ENCODE peak calls at places on chromosomes 6 and 20, in seven cellular contexts. Y is heart left ventricle, L is psoas muscle, I is HepG2, U is Peyer's patch, Q is tibial nerve, V is fibroblast of lung. B is an unnamed sample.

GRCh38 chr20:63064745-63065711 is 58.3 kb upstream of the BHLHE23 start:
- DNase-seq in Y (no peak), L (no peak), I (no peak), U (peak; percentile 25), Q (no peak), V (no peak), B (peak; percentile 13)

GRCh38 chr20:15171016-15171415 is 833.6 kb upstream of the FLRT3 start:
- DNase-seq in Y (no peak), L (no peak), I (no peak), U (no peak), Q (no peak), V (no peak), B (no peak)

GRCh38 chr20:50163570-50164317 is 10.2 kb upstream of the PEDS1 start:
- DNase-seq in Y (no peak), L (peak; percentile 68), I (peak; percentile 47), U (no peak), Q (peak; percentile 54), V (peak; percentile 36), B (no peak)

GRCh38 chr20:51404297-51405060 is 138.0 kb downstream of the NFATC2 start:
- DNase-seq in Y (no peak), L (no peak), I (no peak), U (peak; percentile 94), Q (no peak), V (no peak), B (no peak)

GRCh38 chr6:163720460-163721235 is 306.1 kb downstream of the QKI start:
- DNase-seq in Y (no peak), L (no peak), I (no peak), U (no peak), Q (no peak), V (no peak), B (no peak)

GRCh38 chr6:43895656-43896055 is 125.6 kb downstream of the VEGFA start:
- DNase-seq in Y (no peak), L (no peak), I (no peak), U (no peak), Q (no peak), V (no peak), B (no peak)

GRCh38 chr20:32585011-32585518 is at the start of gene NOL4L:
- DNase-seq in Y (no peak), L (no peak), I (no peak), U (peak; percentile 54), Q (no peak), V (no peak), B (no peak)

GRCh38 chr6:73968358-73968757 is 272.4 kb downstream of the CD109 start:
- DNase-seq in Y (no peak), L (no peak), I (no peak), U (no peak), Q (no peak), V (peak; percentile 42), B (no peak)

GRCh38 chr6:136093835-136094234 is 156.3 kb downstream of the MTFR2 start:
- DNase-seq in Y (no peak), L (no peak), I (no peak), U (no peak), Q (no peak), V (no peak), B (no peak)

GRCh38 chr6:48141975-48142374 is 31.0 kb upstream of the PTCHD4 start:
- DNase-seq in Y (no peak), L (no peak), I (no peak), U (no peak), Q (no peak), V (no peak), B (no peak)

GRCh38 chr20:35738410-35739179 is 3.5 kb downstream of the RBM39 start:
- DNase-seq in Y (no peak), L (no peak), I (no peak), U (no peak), Q (no peak), V (no peak), B (no peak)

GRCh38 chr6:41560440-41561192 is 14.4 kb downstream of the FOXP4 start:
- DNase-seq in Y (peak; percentile 71), L (peak; percentile 59), I (no peak), U (peak; percentile 92), Q (no peak), V (no peak), B (peak; percentile 45)

GRCh38 chr6:41561386-41561785 is 15.2 kb downstream of the FOXP4 start:
- DNase-seq in Y (no peak), L (no peak), I (no peak), U (no peak), Q (no peak), V (no peak), B (no peak)

GRCh38 chr6:41561931-41562632 is 15.9 kb downstream of the FOXP4 start:
- DNase-seq in Y (no peak), L (no peak), I (no peak), U (no peak), Q (no peak), V (no peak), B (no peak)

GRCh38 chr6:41558033-41558807 is 12.0 kb downstream of the FOXP4 start:
- DNase-seq in Y (no peak), L (no peak), I (no peak), U (no peak), Q (no peak), V (no peak), B (no peak)

DNA sequence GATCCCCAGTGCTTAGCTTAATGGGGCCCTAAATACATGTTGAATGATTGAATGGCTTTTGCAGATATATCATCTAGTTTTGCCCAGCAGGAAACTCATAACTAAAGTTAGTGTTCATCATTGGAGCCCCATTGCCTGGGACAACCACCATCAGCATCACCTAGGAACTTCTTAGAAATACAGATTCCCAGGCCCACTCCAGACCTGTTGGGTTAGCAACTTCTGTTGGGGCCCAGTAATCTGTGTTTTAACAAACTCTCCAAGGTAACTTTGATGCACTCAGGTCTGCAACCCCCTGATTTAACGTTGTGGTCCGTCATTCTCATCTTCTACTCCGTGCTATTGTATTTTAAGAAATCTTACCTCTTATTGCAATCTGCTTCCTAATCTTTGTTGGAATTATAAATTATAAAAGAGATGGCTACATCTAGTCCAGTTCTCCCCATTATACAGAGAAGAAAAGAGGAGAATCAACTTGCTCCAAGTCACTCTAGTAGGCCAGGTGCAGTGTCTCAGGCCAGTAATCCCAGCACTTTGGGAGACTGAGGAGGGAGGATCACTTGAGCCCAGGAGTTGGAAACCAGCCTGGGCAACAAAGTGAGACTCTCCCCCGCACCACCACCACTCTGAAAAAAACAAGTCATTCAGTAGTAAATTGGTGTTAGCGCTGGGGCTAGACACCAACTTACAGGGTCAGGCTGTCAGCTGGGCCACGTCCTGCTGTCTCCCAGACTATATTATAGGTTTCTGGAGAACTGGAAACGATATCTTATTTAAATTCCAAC is 13.7 kb downstream of the FOXP4 start:
- DNase-seq in Y (no peak), L (no peak), I (no peak), U (no peak), Q (no peak), V (no peak), B (no peak)
- H3K4me1 ChIP-seq in Y (peaks cover 30% of the 10 kb centered on the region), L (peaks cover 24% of the 10 kb centered on the region), I (peaks cover 72% of the 10 kb centered on the region), U (peaks cover 4% of the 10 kb centered on the region), Q (peaks cover 61% of the 10 kb centered on the region), V (no peaks in the 10 kb centered on the region), B (no peaks in the 10 kb centered on the region)

GRCh38 chr6:46848684-46849360 is 55.6 kb downstream of the MEP1A start:
- DNase-seq in Y (peak; percentile 87), L (peak; percentile 87), I (peak; percentile 71), U (peak; percentile 93), Q (peak; percentile 75), V (peak; percentile 67), B (peak; percentile 86)
- H3K4me3 ChIP-seq in Y (no peak overlapping the region), L (peak overlapping the region; percentile 15), I (peak overlapping the region; percentile 6), U (no peak overlapping the region), Q (no peak overlapping the region), V (no peak overlapping the region), B (no peak overlapping the region)

GRCh38 chr6:33621396-33622388 is 570 bp downstream of the ITPR3 start:
- DNase-seq in Y (peak; percentile 52), L (peak; percentile 51), I (no peak), U (peak; percentile 66), Q (no peak), V (no peak), B (no peak)

GRCh38 chr6:33620158-33620583 is 951 bp upstream of the ITPR3 start:
- DNase-seq in Y (no peak), L (no peak), I (no peak), U (peak; percentile 71), Q (no peak), V (no peak), B (peak; percentile 50)

GRCh38 chr6:33619166-33619565 is 2.0 kb upstream of the ITPR3 start:
- DNase-seq in Y (no peak), L (no peak), I (no peak), U (no peak), Q (no peak), V (no peak), B (no peak)

GRCh38 chr6:33622456-33623431 is 1.6 kb downstream of the ITPR3 start:
- DNase-seq in Y (no peak), L (no peak), I (no peak), U (peak; percentile 66), Q (no peak), V (peak; percentile 44), B (no peak)

DNA sequence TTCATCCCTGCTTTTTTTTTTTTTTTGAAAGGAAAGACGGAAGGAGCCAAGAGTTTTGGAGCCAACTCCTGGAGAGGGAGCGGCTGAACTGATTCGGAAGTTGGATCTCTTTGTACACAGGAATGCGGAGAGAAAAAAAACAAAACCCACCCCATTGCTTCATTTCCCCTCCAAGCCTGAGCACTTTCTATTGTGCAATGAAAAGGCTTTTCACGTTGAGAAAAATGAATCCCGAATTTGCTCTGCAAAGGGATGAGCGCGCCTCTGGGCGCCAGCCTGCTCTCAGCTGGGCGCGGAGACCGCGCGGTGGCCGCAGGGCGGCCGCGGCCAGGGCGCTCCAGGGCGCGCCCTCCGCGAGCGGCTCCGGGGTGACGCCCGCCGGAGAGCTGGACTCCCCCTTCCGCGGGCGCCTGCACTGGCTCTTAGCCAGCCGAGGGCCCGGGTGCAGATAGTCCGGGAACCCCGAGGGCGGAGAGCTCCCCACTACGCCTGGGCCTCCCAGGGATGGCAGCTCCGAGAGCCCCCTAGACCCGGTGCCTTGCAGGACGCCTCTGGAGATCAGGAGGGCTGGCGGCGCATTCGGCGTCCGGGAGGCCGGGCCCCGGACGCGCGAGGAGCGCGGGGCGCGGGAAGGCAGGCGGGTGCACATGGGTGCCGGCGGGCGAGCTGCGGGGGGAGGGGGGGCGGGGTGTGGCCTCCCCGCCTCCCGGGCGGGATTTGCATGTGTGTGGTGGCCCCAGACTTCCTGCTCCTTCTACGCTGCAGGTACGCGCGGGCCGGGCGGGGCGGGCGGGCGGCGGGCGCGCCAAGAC is at the start of gene ITPR3:
- DNase-seq in Y (peak; percentile 49), L (peak; percentile 68), I (no peak), U (peak; percentile 90), Q (no peak), V (peak; percentile 71), B (no peak)
- H3K4me1 ChIP-seq in Y (peaks cover 47% of the 10 kb centered on the region), L (peaks cover 3% of the 10 kb centered on the region), I (peaks cover 52% of the 10 kb centered on the region), U (peaks cover 13% of the 10 kb centered on the region), Q (peaks cover 59% of the 10 kb centered on the region), V (peaks cover 13% of the 10 kb centered on the region), B (peaks cover 11% of the 10 kb centered on the region)

GRCh38 chr20:57987659-57988058 is 240.8 kb downstream of the ANKRD60 start:
- DNase-seq in Y (no peak), L (no peak), I (no peak), U (peak; percentile 48), Q (no peak), V (no peak), B (no peak)

GRCh38 chr20:57986776-57987175 is 241.7 kb downstream of the ANKRD60 start:
- DNase-seq in Y (no peak), L (no peak), I (no peak), U (no peak), Q (no peak), V (no peak), B (no peak)

GRCh38 chr20:57988422-57988821 is 240.0 kb downstream of the ANKRD60 start:
- DNase-seq in Y (no peak), L (no peak), I (no peak), U (no peak), Q (no peak), V (no peak), B (no peak)

GRCh38 chr20:57983082-57983481 is 245.4 kb downstream of the ANKRD60 start:
- DNase-seq in Y (no peak), L (no peak), I (no peak), U (no peak), Q (no peak), V (no peak), B (no peak)

GRCh38 chr20:57985278-57985677 is 243.2 kb downstream of the ANKRD60 start:
- DNase-seq in Y (peak; percentile 43), L (no peak), I (no peak), U (no peak), Q (no peak), V (no peak), B (no peak)
- H3K4me3 ChIP-seq in Y (no peak overlapping the region), L (no peak overlapping the region), I (no peak overlapping the region), U (no peak overlapping the region), Q (no peak overlapping the region), V (no peak overlapping the region), B (no peak overlapping the region)

B was measured in right lobe of liver.